ENCODE peak calls at places on chromosomes 3 and 15, in ten cellular contexts. X, W, S, H, G, R, J, V, L and K are unnamed samples.

GRCh38 chr15:47711654-47712053 is 5.7 kb upstream of the SEMA6D start:
- DNase-seq in X (peak), W (no peak), S (no peak), H (no peak), G (peak), R (no peak), J (no peak), V (no peak), L (no peak), K (peak)

GRCh38 chr15:59685737-59686297 is 3.3 kb downstream of the BNIP2 start:
- DNase-seq in X (no peak), W (no peak), S (no peak), H (no peak), G (peak), R (no peak), J (no peak), V (no peak), L (no peak), K (no peak)

GRCh38 chr3:127194601-127195187 is 1.8 kb downstream of the PRR23E start:
- DNase-seq in X (no peak), W (no peak), S (no peak), H (no peak), G (no peak), R (no peak), J (no peak), V (no peak), L (no peak), K (no peak)

GRCh38 chr3:87236093-87236492 is 9.0 kb downstream of the CHMP2B start:
- DNase-seq in X (peak), W (no peak), S (no peak), H (no peak), G (no peak), R (no peak), J (no peak), V (no peak), L (no peak), K (no peak)

GRCh38 chr3:42276419-42277132 is 10.6 kb upstream of the CCK start:
- DNase-seq in X (no peak), W (no peak), S (no peak), H (no peak), G (no peak), R (no peak), J (no peak), V (no peak), L (no peak), K (peak)

GRCh38 chr3:145776782-145777408 is 384.1 kb downstream of the PLOD2 start:
- DNase-seq in X (peak), W (no peak), S (no peak), H (peak), G (peak), R (no peak), J (no peak), V (no peak), L (peak), K (peak)

GRCh38 chr15:83955806-83956265 is 279.7 kb upstream of the GOLGA6L4 start:
- DNase-seq in X (no peak), W (no peak), S (peak), H (no peak), G (no peak), R (no peak), J (no peak), V (no peak), L (no peak), K (peak)

GRCh38 chr3:120908030-120908802 is at the start of gene STXBP5L:
- DNase-seq in X (peak), W (peak), S (peak), H (peak), G (peak), R (peak), J (no peak), V (peak), L (peak), K (peak)

GRCh38 chr3:131387796-131388195 is 6.2 kb downstream of the NUDT16 start:
- DNase-seq in X (no peak), W (no peak), S (no peak), H (no peak), G (peak), R (no peak), J (no peak), V (no peak), L (no peak), K (no peak)

GRCh38 chr3:188052229-188052965 is 101.6 kb upstream of the LPP start:
- DNase-seq in X (peak), W (peak), S (no peak), H (peak), G (peak), R (peak), J (no peak), V (no peak), L (peak), K (no peak)

GRCh38 chr3:194281306-194281705 is 69.8 kb downstream of the CPN2 start:
- DNase-seq in X (no peak), W (peak), S (no peak), H (no peak), G (no peak), R (no peak), J (no peak), V (peak), L (no peak), K (no peak)

GRCh38 chr3:187227658-187228258 is 30.5 kb downstream of the RTP1 start:
- DNase-seq in X (no peak), W (no peak), S (no peak), H (no peak), G (peak), R (no peak), J (no peak), V (no peak), L (no peak), K (no peak)

GRCh38 chr3:111851511-111851954 is 7.5 kb upstream of the PHLDB2 start:
- DNase-seq in X (no peak), W (peak), S (no peak), H (no peak), G (peak), R (no peak), J (no peak), V (peak), L (no peak), K (no peak)

GRCh38 chr3:175212896-175213295 is 353.8 kb downstream of the NAALADL2 start:
- DNase-seq in X (no peak), W (no peak), S (no peak), H (no peak), G (peak), R (no peak), J (no peak), V (no peak), L (no peak), K (no peak)

GRCh38 chr3:63578858-63579257 is 73.6 kb upstream of the SNTN start:
- DNase-seq in X (no peak), W (no peak), S (no peak), H (no peak), G (no peak), R (no peak), J (no peak), V (no peak), L (no peak), K (no peak)

GRCh38 chr3:143484851-143485512 is 363.3 kb downstream of the SLC9A9 start:
- DNase-seq in X (peak), W (no peak), S (no peak), H (no peak), G (no peak), R (no peak), J (no peak), V (no peak), L (no peak), K (no peak)

GRCh38 chr3:112699436-112699978 is 58.6 kb upstream of the CCDC80 start:
- DNase-seq in X (peak), W (no peak), S (no peak), H (no peak), G (peak), R (no peak), J (no peak), V (no peak), L (no peak), K (no peak)

GRCh38 chr3:163721596-163721995 is 1356.7 kb downstream of the SI start:
- DNase-seq in X (no peak), W (no peak), S (no peak), H (no peak), G (no peak), R (no peak), J (no peak), V (no peak), L (no peak), K (no peak)

GRCh38 chr3:41126475-41126874 is 72.8 kb upstream of the CTNNB1 start:
- DNase-seq in X (no peak), W (no peak), S (no peak), H (no peak), G (no peak), R (no peak), J (no peak), V (no peak), L (no peak), K (no peak)

GRCh38 chr3:174431717-174432116 is 427.4 kb upstream of the NAALADL2 start:
- DNase-seq in X (no peak), W (no peak), S (no peak), H (no peak), G (peak), R (no peak), J (no peak), V (no peak), L (no peak), K (no peak)

GRCh38 chr3:196192036-196193001 is 18.9 kb downstream of the ZDHHC19 start:
- DNase-seq in X (peak), W (no peak), S (peak), H (no peak), G (no peak), R (no peak), J (no peak), V (no peak), L (no peak), K (peak)

GRCh38 chr3:31358473-31359075 is 174.2 kb upstream of the STT3B start:
- DNase-seq in X (no peak), W (no peak), S (no peak), H (no peak), G (no peak), R (no peak), J (no peak), V (no peak), L (no peak), K (peak)

GRCh38 chr3:127888564-127889107 is 26.4 kb upstream of the KBTBD12 start:
- DNase-seq in X (no peak), W (peak), S (no peak), H (no peak), G (no peak), R (no peak), J (no peak), V (no peak), L (peak), K (no peak)

DNA sequence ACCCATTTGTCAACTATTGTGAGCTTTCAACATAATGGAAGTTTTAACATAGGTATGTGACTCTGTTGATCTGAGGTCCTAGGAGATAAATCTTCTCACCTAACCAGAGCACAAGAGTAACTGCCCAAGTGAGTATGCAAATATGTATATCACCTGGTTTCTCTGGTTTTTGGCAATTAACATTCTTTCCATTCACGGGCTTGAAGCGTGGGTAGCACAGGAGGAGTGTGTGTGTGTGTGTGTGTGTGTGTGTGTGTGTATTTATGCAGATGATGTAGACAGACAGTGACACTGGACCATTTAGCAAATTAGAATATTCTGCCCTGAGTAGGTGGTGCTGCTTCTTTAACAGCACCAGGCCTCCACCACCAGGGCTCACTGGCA is 15.0 kb downstream of the EPHB1 start:
- DNase-seq in X (peak), W (no peak), S (no peak), H (no peak), G (no peak), R (no peak), J (no peak), V (no peak), L (no peak), K (no peak)
- H3K4me3 ChIP-seq in X (no peak), W (no peak), S (no peak), H (no peak), G (no peak), R (no peak), J (no peak), V (no peak), L (no peak), K (no peak)

GRCh38 chr15:63192604-63193206 is 3.3 kb downstream of the RAB8B start:
- DNase-seq in X (no peak), W (no peak), S (peak), H (no peak), G (no peak), R (no peak), J (no peak), V (no peak), L (no peak), K (peak)

GRCh38 chr15:63191895-63192603 is 2.6 kb downstream of the RAB8B start:
- DNase-seq in X (no peak), W (no peak), S (peak), H (no peak), G (peak), R (no peak), J (peak), V (no peak), L (no peak), K (peak)

GRCh38 chr15:63189955-63190691 is 717 bp downstream of the RAB8B start:
- DNase-seq in X (no peak), W (no peak), S (no peak), H (no peak), G (no peak), R (no peak), J (no peak), V (no peak), L (no peak), K (no peak)

GRCh38 chr15:63188937-63189871 is at the start of gene RAB8B:
- DNase-seq in X (peak), W (peak), S (peak), H (peak), G (peak), R (peak), J (peak), V (peak), L (peak), K (peak)

GRCh38 chr15:63190993-63191392 is 1.6 kb downstream of the RAB8B start:
- DNase-seq in X (no peak), W (no peak), S (no peak), H (no peak), G (no peak), R (no peak), J (no peak), V (no peak), L (no peak), K (no peak)
- H3K4me3 ChIP-seq in X (peak), W (peak), S (peak), H (peak), G (no peak), R (peak), J (peak), V (no peak), L (no peak), K (peak)

DNA sequence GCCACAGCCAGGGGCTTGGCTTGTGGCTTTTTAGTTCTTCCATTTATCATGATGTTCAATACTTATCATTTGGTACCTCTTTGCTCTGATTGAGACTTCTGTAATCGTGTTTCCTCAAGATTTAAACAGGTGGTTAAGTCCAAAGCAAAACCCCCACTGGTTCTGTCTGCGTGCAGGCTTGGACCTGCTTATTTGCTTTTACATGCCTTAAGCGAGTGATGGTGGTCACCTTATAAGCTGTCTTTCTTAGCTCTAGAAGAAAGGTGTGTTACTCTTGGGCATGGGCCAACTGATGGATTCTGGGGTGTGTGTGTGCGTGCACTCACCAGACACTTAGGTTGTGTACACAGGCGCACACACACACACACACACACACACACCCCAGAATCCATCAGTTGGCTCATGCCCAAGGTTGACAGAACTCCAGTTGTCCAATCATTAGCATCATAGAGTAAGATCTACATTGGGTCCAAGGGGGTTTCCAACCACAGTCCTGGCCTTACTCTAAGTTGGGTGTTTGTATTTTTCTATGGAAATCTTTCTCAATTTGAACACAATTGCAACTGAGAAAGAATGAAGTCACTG is 1.2 kb downstream of the MYZAP start:
- DNase-seq in X (no peak), W (no peak), S (no peak), H (no peak), G (no peak), R (no peak), J (no peak), V (no peak), L (peak), K (no peak)
- H3K4me3 ChIP-seq in X (no peak), W (peak), S (no peak), H (no peak), G (peak), R (no peak), J (no peak), V (peak), L (peak), K (no peak)

GRCh38 chr15:70758790-70759462 is 4.4 kb downstream of the UACA start:
- DNase-seq in X (no peak), W (no peak), S (no peak), H (no peak), G (no peak), R (no peak), J (no peak), V (no peak), L (no peak), K (no peak)
- H3K4me3 ChIP-seq in X (no peak), W (no peak), S (no peak), H (no peak), G (peak), R (no peak), J (no peak), V (no peak), L (no peak), K (no peak)

GRCh38 chr15:66655997-66656396 is 46.0 kb upstream of the SMAD6 start:
- DNase-seq in X (no peak), W (no peak), S (no peak), H (no peak), G (no peak), R (no peak), J (no peak), V (no peak), L (no peak), K (no peak)
- H3K4me3 ChIP-seq in X (no peak), W (no peak), S (no peak), H (no peak), G (no peak), R (no peak), J (no peak), V (no peak), L (no peak), K (no peak)

GRCh38 chr3:100455841-100456550 is 36.4 kb upstream of the TMEM45A start:
- DNase-seq in X (no peak), W (no peak), S (no peak), H (no peak), G (no peak), R (no peak), J (no peak), V (no peak), L (no peak), K (no peak)
- H3K4me3 ChIP-seq in X (no peak), W (no peak), S (no peak), H (no peak), G (no peak), R (no peak), J (no peak), V (no peak), L (no peak), K (no peak)

GRCh38 chr15:29569533-29570092 is 252.7 kb downstream of the TJP1 start:
- DNase-seq in X (peak), W (no peak), S (no peak), H (peak), G (no peak), R (no peak), J (no peak), V (no peak), L (peak), K (no peak)
- H3K4me3 ChIP-seq in X (peak), W (peak), S (no peak), H (peak), G (peak), R (peak), J (no peak), V (no peak), L (peak), K (no peak)

GRCh38 chr3:45026038-45026437 is at the start of gene CLEC3B:
- DNase-seq in X (no peak), W (peak), S (no peak), H (no peak), G (peak), R (no peak), J (no peak), V (no peak), L (peak), K (no peak)

GRCh38 chr3:45027406-45027805 is 1.3 kb downstream of the CLEC3B start:
- DNase-seq in X (no peak), W (no peak), S (no peak), H (no peak), G (no peak), R (no peak), J (no peak), V (no peak), L (no peak), K (no peak)

GRCh38 chr3:45029216-45029615 is 3.1 kb downstream of the CLEC3B start:
- DNase-seq in X (no peak), W (no peak), S (no peak), H (no peak), G (no peak), R (no peak), J (no peak), V (no peak), L (no peak), K (no peak)

GRCh38 chr3:45024601-45025262 is 1.4 kb upstream of the CLEC3B start:
- DNase-seq in X (no peak), W (no peak), S (no peak), H (no peak), G (no peak), R (no peak), J (no peak), V (no peak), L (no peak), K (no peak)

DNA sequence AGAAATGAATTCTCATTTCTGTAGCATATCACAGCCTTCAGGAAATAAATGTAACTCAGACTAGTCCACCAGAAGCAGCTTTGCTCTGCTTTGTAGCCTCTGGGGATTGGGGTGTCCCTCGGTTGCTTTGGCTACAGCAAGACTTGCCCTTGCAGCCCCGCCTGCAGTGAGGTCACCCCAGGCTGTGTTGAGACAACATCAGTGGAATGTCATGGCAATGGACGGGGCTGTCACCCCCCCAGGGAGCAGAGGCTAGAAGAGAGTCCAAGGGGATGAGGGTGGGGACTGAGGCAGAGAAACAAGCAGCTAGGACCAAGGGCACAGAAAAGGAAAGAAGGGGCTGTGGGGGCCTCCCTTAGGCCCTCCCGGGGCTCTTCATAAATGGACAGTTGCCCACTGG is 854 bp downstream of the CLEC3B start:
- DNase-seq in X (no peak), W (peak), S (no peak), H (no peak), G (peak), R (no peak), J (no peak), V (no peak), L (peak), K (no peak)
- H3K4me3 ChIP-seq in X (no peak), W (no peak), S (no peak), H (no peak), G (no peak), R (peak), J (no peak), V (no peak), L (no peak), K (no peak)